ENCODE peak calls at places on chromosomes 3 and 15, in nine cellular contexts. B is HCT116, O is Panc1, L is RWPE2, F is heart right ventricle, A is stomach, P is A549, E is heart left ventricle, U is hepatocyte. M is an unnamed sample. For H3K4me1, the result is how much of the 10 kb centered on the place peaks cover.

GRCh38 chr3:171783626-171784025 is 26.7 kb downstream of the PLD1 start:
- DNase-seq in F (no peak), B (no peak), A (no peak), U (no peak), E (no peak), P (no peak), L (no peak), O (no peak), M (no peak)

GRCh38 chr3:13178107-13178506 is 104.9 kb upstream of the IQSEC1 start:
- DNase-seq in F (no peak), U (no peak), A (no peak), P (no peak), L (no peak), O (no peak), B (no peak), E (no peak), M (no peak)

GRCh38 chr3:4228295-4228694 is 74.9 kb upstream of the SETMAR start:
- DNase-seq in B (no peak), O (no peak), L (no peak), P (no peak), E (no peak), A (no peak), F (no peak), U (no peak), M (no peak)

GRCh38 chr3:133394561-133395311 is 5.1 kb upstream of the BFSP2 start:
- DNase-seq in A (no peak), B (no peak), P (no peak), O (no peak), L (no peak), U (no peak), E (no peak), F (no peak), M (no peak)

GRCh38 chr3:50314816-50315215 is 7.7 kb downstream of the HYAL2 start:
- DNase-seq in L (peak), E (no peak), U (no peak), B (no peak), A (no peak), F (no peak), P (no peak), O (no peak), M (no peak)

GRCh38 chr15:78077053-78077859 is at the start of gene TBC1D2B:
- DNase-seq in B (no peak), P (peak), U (peak), L (peak), E (peak), O (no peak), F (peak), A (peak), M (no peak)

GRCh38 chr3:126551066-126551838 is 7.5 kb downstream of the C3orf22 start:
- DNase-seq in B (no peak), O (no peak), F (no peak), E (no peak), U (no peak), L (no peak), A (peak), P (no peak), M (no peak)

GRCh38 chr15:100210338-100210737 is 131.4 kb downstream of the ADAMTS17 start:
- DNase-seq in L (peak), U (no peak), A (no peak), B (no peak), F (no peak), E (no peak), O (no peak), P (no peak), M (no peak)

GRCh38 chr3:142962520-142963265 is 781 bp downstream of the PAQR9 start:
- DNase-seq in L (no peak), E (no peak), U (no peak), F (peak), P (peak), A (no peak), O (no peak), B (no peak), M (no peak)

GRCh38 chr15:51782357-51782896 is 31.0 kb downstream of the TMOD2 start:
- DNase-seq in U (peak), O (no peak), B (peak), P (peak), L (no peak), F (no peak), A (no peak), E (no peak), M (no peak)

GRCh38 chr3:58039609-58040008 is 31.4 kb downstream of the FLNB start:
- DNase-seq in U (no peak), B (no peak), E (no peak), P (no peak), L (no peak), O (no peak), F (no peak), A (no peak), M (no peak)

GRCh38 chr3:44954289-44954688 is 21.7 kb downstream of the ZDHHC3 start:
- DNase-seq in O (no peak), B (no peak), P (no peak), A (no peak), E (no peak), U (no peak), F (no peak), L (no peak), M (no peak)

GRCh38 chr3:44954962-44955361 is 21.0 kb downstream of the ZDHHC3 start:
- DNase-seq in E (no peak), A (no peak), O (no peak), P (no peak), U (peak), L (no peak), F (no peak), B (no peak), M (no peak)

GRCh38 chr3:44957986-44958385 is 18.0 kb downstream of the ZDHHC3 start:
- DNase-seq in E (no peak), L (no peak), F (no peak), O (no peak), U (no peak), P (no peak), A (no peak), B (no peak), M (no peak)

GRCh38 chr3:44958406-44958805 is 17.6 kb downstream of the ZDHHC3 start:
- DNase-seq in O (no peak), P (no peak), F (no peak), A (no peak), U (no peak), B (no peak), E (no peak), L (no peak), M (no peak)

GRCh38 chr3:44955917-44956316 is 20.1 kb downstream of the ZDHHC3 start:
- DNase-seq in E (no peak), B (no peak), L (no peak), O (no peak), P (no peak), F (no peak), A (no peak), U (no peak), M (no peak)
- H3K4me1 ChIP-seq in E (under half), B (under half), L (under half), O (under half), P (under half), F (under half), A (under half), U (under half), M (under half)

GRCh38 chr3:73043414-73043813 is 18.0 kb upstream of the EBLN2 start:
- DNase-seq in P (no peak), B (no peak), U (no peak), A (no peak), O (no peak), E (no peak), L (no peak), F (no peak), M (no peak)

GRCh38 chr3:73041537-73041936 is 19.9 kb upstream of the EBLN2 start:
- DNase-seq in B (no peak), U (no peak), L (no peak), P (no peak), A (peak), E (no peak), F (no peak), O (no peak), M (no peak)

GRCh38 chr3:73049319-73049718 is 12.1 kb upstream of the EBLN2 start:
- DNase-seq in A (no peak), E (no peak), B (no peak), F (no peak), L (no peak), O (no peak), P (no peak), U (no peak), M (no peak)

GRCh38 chr3:73045391-73045790 is 16.1 kb upstream of the EBLN2 start:
- DNase-seq in P (no peak), U (no peak), E (no peak), F (no peak), L (no peak), B (no peak), A (no peak), O (no peak), M (no peak)

GRCh38 chr3:73046195-73046594 is 15.3 kb upstream of the EBLN2 start:
- DNase-seq in A (no peak), L (no peak), O (no peak), P (no peak), F (no peak), E (no peak), B (no peak), U (no peak), M (no peak)
- H3K27ac ChIP-seq in A (no peak), L (no peak), O (no peak), P (no peak), F (no peak), E (no peak), B (no peak), U (no peak), M (no peak)

GRCh38 chr3:150605998-150606641 is 3.0 kb downstream of the SELENOT start:
- DNase-seq in U (no peak), O (no peak), A (no peak), B (no peak), E (no peak), L (no peak), P (no peak), F (no peak), M (no peak)
- H3K4me1 ChIP-seq in U (under half), O (under half), A (under half), B (under half), E (under half), L (under half), P (under half), F (half or more), M (half or more)

GRCh38 chr15:63939531-63940130 is 105.9 kb upstream of the HERC1 start:
- DNase-seq in P (no peak), E (peak), B (no peak), F (peak), U (no peak), A (peak), L (no peak), O (no peak), M (no peak)
- H3K27ac ChIP-seq in P (no peak), E (peak), B (no peak), F (peak), U (no peak), A (peak), L (no peak), O (no peak), M (peak)

GRCh38 chr3:174540081-174540480 is 319.1 kb upstream of the NAALADL2 start:
- DNase-seq in A (no peak), P (no peak), L (no peak), E (no peak), U (no peak), O (no peak), F (no peak), B (no peak), M (no peak)
- H3K4me1 ChIP-seq in A (under half), P (under half), L (under half), E (under half), U (under half), O (under half), F (under half), B (under half), M (under half)

DNA sequence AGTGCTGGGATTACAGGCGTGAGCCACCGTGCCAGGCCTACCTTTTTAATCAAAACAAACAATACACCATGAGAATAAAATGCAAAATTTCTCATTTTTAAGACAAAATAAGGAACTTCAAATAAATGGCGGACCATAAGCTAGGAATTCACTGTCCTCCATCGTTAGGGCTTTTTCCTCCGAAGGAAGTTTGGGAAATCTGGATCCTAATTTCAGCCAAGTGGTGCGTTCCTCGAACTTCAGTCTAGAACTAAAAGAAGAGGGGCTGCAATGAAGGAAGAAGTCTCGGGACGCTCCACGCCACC is 260 bp downstream of the EXD1 start:
- DNase-seq in B (no peak), L (no peak), O (no peak), F (no peak), E (no peak), A (no peak), P (no peak), U (no peak), M (no peak)
- H3K27ac ChIP-seq in B (peak), L (peak), O (peak), F (peak), E (peak), A (peak), P (peak), U (peak), M (peak)

GRCh38 chr3:99945328-99945995 is 127.8 kb downstream of the CMSS1 start:
- DNase-seq in A (peak), P (no peak), U (no peak), L (no peak), O (no peak), E (no peak), B (no peak), F (no peak), M (no peak)
- H3K4me1 ChIP-seq in A (under half), P (under half), U (under half), L (under half), O (under half), E (under half), B (under half), F (half or more), M (half or more)

GRCh38 chr3:125055165-125055912 is 458 bp downstream of the HEG1 start:
- DNase-seq in B (no peak), U (peak), O (no peak), P (no peak), L (no peak), E (peak), F (peak), A (no peak), M (no peak)
- H3K27ac ChIP-seq in B (peak), U (peak), O (peak), P (peak), L (peak), E (peak), F (peak), A (peak), M (peak)

GRCh38 chr3:113219605-113220300 is 8.4 kb downstream of the BOC start:
- DNase-seq in F (no peak), P (no peak), U (no peak), O (no peak), E (no peak), L (no peak), B (no peak), A (no peak), M (no peak)
- H3K4me1 ChIP-seq in F (under half), P (under half), U (under half), O (under half), E (under half), L (under half), B (under half), A (under half), M (under half)

DNA sequence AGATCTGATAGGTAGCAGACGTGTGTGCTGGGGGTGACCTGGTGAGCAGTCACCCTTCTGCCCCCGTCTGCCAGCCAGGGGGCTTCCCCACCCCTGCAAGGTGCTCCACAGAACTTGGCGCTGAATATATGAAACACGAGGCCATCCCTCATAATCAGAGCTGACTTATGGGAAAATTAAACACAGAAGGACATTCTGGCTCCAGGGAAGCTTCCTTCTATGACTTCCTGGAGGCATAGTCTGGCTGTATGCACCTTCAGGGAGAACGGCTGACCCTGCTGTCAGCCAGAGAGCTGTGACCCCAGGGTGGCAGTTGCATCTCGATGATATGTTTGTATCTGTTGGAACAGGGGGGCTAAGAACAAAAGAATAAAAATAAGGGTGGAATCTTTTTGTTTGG is 26.6 kb upstream of the MRPS22 start:
- DNase-seq in O (no peak), F (no peak), B (no peak), P (no peak), U (no peak), L (no peak), A (no peak), E (no peak), M (no peak)
- H3K27ac ChIP-seq in O (peak), F (no peak), B (peak), P (peak), U (no peak), L (peak), A (no peak), E (no peak), M (no peak)